ENCODE peak calls at places on chromosomes 16 and 17, in four cellular contexts. A is ELR; V is occipital lobe; O is stimulated activated CD4-positive, alpha-beta T cell treated with anti-CD3 and anti-CD28 coated beads, Interleukin-4, amount 100 ng/mL, for 24 hours. Z is an unnamed sample.

GRCh38 chr16:86910821-86911220 is 332.5 kb downstream of the FOXL1 start:
- DNase-seq in A (no peak), O (no peak), V (no peak), Z (no peak)

GRCh38 chr17:79154951-79155557 is 80.4 kb downstream of the ENGASE start:
- DNase-seq in V (no peak), O (no peak), A (no peak), Z (peak)

GRCh38 chr17:31858647-31859486 is at the start of gene COPRS:
- DNase-seq in A (peak), V (peak), O (peak), Z (peak)

GRCh38 chr16:15810411-15810810 is 46.4 kb downstream of the MYH11 start:
- DNase-seq in A (no peak), O (no peak), V (no peak), Z (no peak)

GRCh38 chr17:17979778-17980177 is 7.1 kb downstream of the DRC3 start:
- DNase-seq in O (no peak), V (no peak), A (no peak), Z (no peak)

GRCh38 chr17:29973005-29973404 is 31.6 kb downstream of the EFCAB5 start:
- DNase-seq in V (no peak), O (no peak), A (no peak), Z (no peak)

GRCh38 chr16:89014611-89015230 is 37.7 kb upstream of the CBFA2T3 start:
- DNase-seq in A (no peak), O (no peak), V (no peak), Z (no peak)

GRCh38 chr16:30829130-30830071 is 42.4 kb upstream of the ZNF629 start:
- DNase-seq in O (no peak), V (no peak), A (no peak), Z (no peak)

GRCh38 chr16:15739940-15740339 is 89.9 kb downstream of the NDE1 start:
- DNase-seq in V (no peak), A (no peak), O (no peak), Z (no peak)

GRCh38 chr17:9226794-9227135 is 205.5 kb downstream of the NTN1 start:
- DNase-seq in V (no peak), A (no peak), O (no peak), Z (no peak)

GRCh38 chr17:48832491-48832890 is 1.7 kb downstream of the CALCOCO2 start:
- DNase-seq in O (no peak), V (no peak), A (no peak), Z (no peak)

GRCh38 chr17:19003966-19004600 is 481 bp downstream of the FAM83G start:
- DNase-seq in A (peak), V (no peak), O (peak), Z (peak)

GRCh38 chr16:85913688-85914422 is 14.9 kb downstream of the IRF8 start:
- DNase-seq in O (no peak), V (no peak), A (no peak), Z (no peak)

GRCh38 chr17:75505640-75506039 is 9.7 kb downstream of the CASKIN2 start:
- DNase-seq in A (no peak), O (no peak), V (no peak), Z (no peak)

GRCh38 chr16:66273644-66274334 is 92.7 kb upstream of the CDH5 start:
- DNase-seq in A (peak), V (no peak), O (no peak), Z (no peak)

GRCh38 chr17:68532826-68533225 is 20.6 kb downstream of the PRKAR1A start:
- DNase-seq in V (no peak), O (no peak), A (no peak), Z (no peak)

GRCh38 chr16:705748-706188 is at the start of gene FBXL16:
- DNase-seq in V (peak), A (no peak), O (no peak), Z (peak)

GRCh38 chr17:44926841-44927525 is 11.7 kb upstream of the GFAP start:
- DNase-seq in V (no peak), A (no peak), O (no peak), Z (no peak)

GRCh38 chr16:60651351-60651750 is 1384.9 kb downstream of the CDH8 start:
- DNase-seq in V (no peak), O (no peak), A (no peak), Z (no peak)

GRCh38 chr16:15777533-15778203 is 79.2 kb downstream of the MYH11 start:
- DNase-seq in A (peak), V (no peak), O (no peak), Z (peak)

GRCh38 chr17:41015473-41015872 is 6.5 kb upstream of the KRTAP3-1 start:
- DNase-seq in A (no peak), V (no peak), O (no peak), Z (no peak)

GRCh38 chr17:81867952-81868673 is 3.0 kb downstream of the ARHGDIA start:
- DNase-seq in V (no peak), A (no peak), O (no peak), Z (no peak)

GRCh38 chr16:66057056-66057455 is 309.4 kb upstream of the CDH5 start:
- DNase-seq in V (no peak), A (no peak), O (no peak), Z (no peak)

GRCh38 chr17:81814748-81815645 is 11.0 kb downstream of the GCGR start:
- DNase-seq in V (no peak), O (no peak), A (no peak), Z (no peak)

Z was measured in DMS79 treated with DMSO at 0.1 percent for 48 hours.